ENCODE peak calls at places on chromosome 18, in six cellular contexts. M is NCI-H510A treated with DMSO at 0.1 percent for 48 hours; B is activated CD8-positive, alpha-beta memory T cell treated with anti-CD3 and anti-CD28 coated beads, Interleukin-2, amount 50 U/mL, for 48 hours; P is mesenchymal stem cell; F is GM10248; X is naive B cell. H is an unnamed sample.
A peak's percentile ranks its signal among the peaks of the same experiment; 100 is the strongest.

GRCh38 chr18:34224423-34225217 is at the start of gene NOL4:
- DNase-seq in M (peak; percentile 99), B (no peak), P (peak; percentile 35), F (peak; percentile 22), X (no peak), H (peak; percentile 97)

GRCh38 chr18:7904529-7904928 is 337.4 kb downstream of the PTPRM start:
- DNase-seq in M (no peak), B (no peak), P (peak; percentile 86), F (no peak), X (no peak), H (no peak)

GRCh38 chr18:47817017-47817911 is 113.2 kb downstream of the SMAD2 start:
- DNase-seq in M (no peak), B (no peak), P (no peak), F (no peak), X (no peak), H (no peak)

GRCh38 chr18:44474067-44474411 is 206.6 kb upstream of the SETBP1 start:
- DNase-seq in M (no peak), B (no peak), P (no peak), F (no peak), X (no peak), H (no peak)

GRCh38 chr18:7548721-7549120 is 18.4 kb upstream of the PTPRM start:
- DNase-seq in M (no peak), B (no peak), P (no peak), F (no peak), X (no peak), H (no peak)

GRCh38 chr18:2662990-2663389 is 7.5 kb downstream of the SMCHD1 start:
- DNase-seq in M (no peak), B (no peak), P (no peak), F (no peak), X (no peak), H (no peak)

GRCh38 chr18:31233550-31234306 is 71.1 kb upstream of the DSC1 start:
- DNase-seq in M (no peak), B (no peak), P (no peak), F (no peak), X (no peak), H (no peak)

GRCh38 chr18:79529991-79530390 is 134.3 kb downstream of the NFATC1 start:
- DNase-seq in M (no peak), B (no peak), P (no peak), F (no peak), X (no peak), H (no peak)

GRCh38 chr18:21680148-21680547 is 24.4 kb downstream of the ABHD3 start:
- DNase-seq in M (no peak), B (no peak), P (no peak), F (no peak), X (no peak), H (no peak)

GRCh38 chr18:21761471-21762115 is 21.0 kb downstream of the MIB1 start:
- DNase-seq in M (no peak), B (no peak), P (no peak), F (no peak), X (no peak), H (no peak)

GRCh38 chr18:50812834-50813233 is 7.0 kb downstream of the MRO start:
- DNase-seq in M (no peak), B (no peak), P (no peak), F (no peak), X (no peak), H (no peak)

H was measured in NCI-H345.